ENCODE peak calls at places on chromosomes 5 and 9, in seven cellular contexts. One of them, this sample, is unnamed.

GRCh38 chr5:129905467-129906176 is 1.4 kb downstream of the CHSY3 start:
- DNase-seq in heart right ventricle: no peak
- DNase-seq in mammary epithelial cell: peak; percentile 27
- DNase-seq in lung: no peak
- DNase-seq in keratinocyte: no peak
- DNase-seq in GM23248: peak; percentile 40
- DNase-seq in adrenal gland: no peak
- DNase-seq in this sample: no peak

GRCh38 chr9:131629827-131630205 is 84.5 kb downstream of the PRRT1B start:
- DNase-seq in heart right ventricle: no peak
- DNase-seq in mammary epithelial cell: no peak
- DNase-seq in lung: no peak
- DNase-seq in keratinocyte: no peak
- DNase-seq in GM23248: no peak
- DNase-seq in adrenal gland: peak; percentile 64
- DNase-seq in this sample: no peak

GRCh38 chr9:92094655-92095054 is 20.6 kb downstream of the SPTLC1 start:
- DNase-seq in heart right ventricle: no peak
- DNase-seq in mammary epithelial cell: no peak
- DNase-seq in lung: no peak
- DNase-seq in keratinocyte: no peak
- DNase-seq in GM23248: peak; percentile 25
- DNase-seq in adrenal gland: no peak
- DNase-seq in this sample: peak; percentile 13

GRCh38 chr9:111696796-111697195 is 35.4 kb downstream of the GNG10 start:
- DNase-seq in heart right ventricle: no peak
- DNase-seq in mammary epithelial cell: no peak
- DNase-seq in lung: no peak
- DNase-seq in keratinocyte: no peak
- DNase-seq in GM23248: no peak
- DNase-seq in adrenal gland: no peak
- DNase-seq in this sample: no peak

GRCh38 chr5:132747064-132747692 is at the start of gene CCNI2:
- DNase-seq in heart right ventricle: peak; percentile 37
- DNase-seq in mammary epithelial cell: peak; percentile 5
- DNase-seq in lung: no peak
- DNase-seq in keratinocyte: no peak
- DNase-seq in GM23248: peak; percentile 56
- DNase-seq in adrenal gland: no peak
- DNase-seq in this sample: no peak

GRCh38 chr9:125544988-125545651 is 161.9 kb downstream of the MAPKAP1 start:
- DNase-seq in heart right ventricle: no peak
- DNase-seq in mammary epithelial cell: no peak
- DNase-seq in lung: peak; percentile 42
- DNase-seq in keratinocyte: no peak
- DNase-seq in GM23248: peak; percentile 82
- DNase-seq in adrenal gland: peak; percentile 56
- DNase-seq in this sample: no peak

GRCh38 chr9:99003308-99003707 is 59.6 kb downstream of the COL15A1 start:
- DNase-seq in heart right ventricle: no peak
- DNase-seq in mammary epithelial cell: no peak
- DNase-seq in lung: no peak
- DNase-seq in keratinocyte: no peak
- DNase-seq in GM23248: no peak
- DNase-seq in adrenal gland: no peak
- DNase-seq in this sample: no peak

GRCh38 chr5:1211701-1212100 is 10.3 kb downstream of the SLC6A19 start:
- DNase-seq in heart right ventricle: peak; percentile 2
- DNase-seq in mammary epithelial cell: no peak
- DNase-seq in lung: no peak
- DNase-seq in keratinocyte: no peak
- DNase-seq in GM23248: no peak
- DNase-seq in adrenal gland: no peak
- DNase-seq in this sample: no peak

GRCh38 chr5:41863871-41864486 is 6.2 kb downstream of the OXCT1 start:
- DNase-seq in heart right ventricle: no peak
- DNase-seq in mammary epithelial cell: peak; percentile 15
- DNase-seq in lung: no peak
- DNase-seq in keratinocyte: no peak
- DNase-seq in GM23248: peak; percentile 50
- DNase-seq in adrenal gland: no peak
- DNase-seq in this sample: peak; percentile 15

GRCh38 chr5:14672508-14673394 is 8.2 kb downstream of the OTULIN start:
- DNase-seq in heart right ventricle: no peak
- DNase-seq in mammary epithelial cell: peak; percentile 39
- DNase-seq in lung: no peak
- DNase-seq in keratinocyte: no peak
- DNase-seq in GM23248: peak; percentile 70
- DNase-seq in adrenal gland: peak; percentile 61
- DNase-seq in this sample: no peak

GRCh38 chr9:123150708-123151503 is 117.4 kb downstream of the GPR21 start:
- DNase-seq in heart right ventricle: no peak
- DNase-seq in mammary epithelial cell: no peak
- DNase-seq in lung: no peak
- DNase-seq in keratinocyte: no peak
- DNase-seq in GM23248: peak; percentile 22
- DNase-seq in adrenal gland: no peak
- DNase-seq in this sample: peak; percentile 10

GRCh38 chr5:181053760-181054122 is 13.7 kb downstream of the BTNL9 start:
- DNase-seq in heart right ventricle: no peak
- DNase-seq in mammary epithelial cell: no peak
- DNase-seq in lung: no peak
- DNase-seq in keratinocyte: no peak
- DNase-seq in GM23248: peak; percentile 15
- DNase-seq in adrenal gland: no peak
- DNase-seq in this sample: no peak

GRCh38 chr9:99582768-99583167 is 238.9 kb upstream of the NR4A3 start:
- DNase-seq in heart right ventricle: no peak
- DNase-seq in mammary epithelial cell: no peak
- DNase-seq in lung: no peak
- DNase-seq in keratinocyte: no peak
- DNase-seq in GM23248: no peak
- DNase-seq in adrenal gland: no peak
- DNase-seq in this sample: no peak

GRCh38 chr9:91374939-91375338 is 13.2 kb upstream of the AUH start:
- DNase-seq in heart right ventricle: no peak
- DNase-seq in mammary epithelial cell: peak; percentile 20
- DNase-seq in lung: no peak
- DNase-seq in keratinocyte: no peak
- DNase-seq in GM23248: peak; percentile 73
- DNase-seq in adrenal gland: no peak
- DNase-seq in this sample: peak; percentile 41

GRCh38 chr5:43017438-43017820 is 22.7 kb downstream of the ANXA2R start:
- DNase-seq in heart right ventricle: no peak
- DNase-seq in mammary epithelial cell: no peak
- DNase-seq in lung: no peak
- DNase-seq in keratinocyte: no peak
- DNase-seq in GM23248: peak; percentile 48
- DNase-seq in adrenal gland: peak; percentile 44
- DNase-seq in this sample: peak; percentile 35

GRCh38 chr9:113479150-113479761 is 15.7 kb downstream of the RGS3 start:
- DNase-seq in heart right ventricle: no peak
- DNase-seq in mammary epithelial cell: no peak
- DNase-seq in lung: no peak
- DNase-seq in keratinocyte: no peak
- DNase-seq in GM23248: no peak
- DNase-seq in adrenal gland: no peak
- DNase-seq in this sample: no peak

GRCh38 chr5:147737921-147738320 is 44.6 kb downstream of the JAKMIP2 start:
- DNase-seq in heart right ventricle: no peak
- DNase-seq in mammary epithelial cell: no peak
- DNase-seq in lung: no peak
- DNase-seq in keratinocyte: no peak
- DNase-seq in GM23248: no peak
- DNase-seq in adrenal gland: no peak
- DNase-seq in this sample: no peak

GRCh38 chr5:147742151-147742550 is 40.4 kb downstream of the JAKMIP2 start:
- DNase-seq in heart right ventricle: no peak
- DNase-seq in mammary epithelial cell: no peak
- DNase-seq in lung: no peak
- DNase-seq in keratinocyte: no peak
- DNase-seq in GM23248: no peak
- DNase-seq in adrenal gland: no peak
- DNase-seq in this sample: peak; percentile 50

GRCh38 chr5:147743012-147743411 is 39.5 kb downstream of the JAKMIP2 start:
- DNase-seq in heart right ventricle: no peak
- DNase-seq in mammary epithelial cell: no peak
- DNase-seq in lung: no peak
- DNase-seq in keratinocyte: no peak
- DNase-seq in GM23248: no peak
- DNase-seq in adrenal gland: no peak
- DNase-seq in this sample: no peak

GRCh38 chr5:147743686-147744332 is 38.7 kb downstream of the JAKMIP2 start:
- DNase-seq in heart right ventricle: no peak
- DNase-seq in mammary epithelial cell: no peak
- DNase-seq in lung: no peak
- DNase-seq in keratinocyte: no peak
- DNase-seq in GM23248: no peak
- DNase-seq in adrenal gland: peak; percentile 39
- DNase-seq in this sample: peak; percentile 99

DNA sequence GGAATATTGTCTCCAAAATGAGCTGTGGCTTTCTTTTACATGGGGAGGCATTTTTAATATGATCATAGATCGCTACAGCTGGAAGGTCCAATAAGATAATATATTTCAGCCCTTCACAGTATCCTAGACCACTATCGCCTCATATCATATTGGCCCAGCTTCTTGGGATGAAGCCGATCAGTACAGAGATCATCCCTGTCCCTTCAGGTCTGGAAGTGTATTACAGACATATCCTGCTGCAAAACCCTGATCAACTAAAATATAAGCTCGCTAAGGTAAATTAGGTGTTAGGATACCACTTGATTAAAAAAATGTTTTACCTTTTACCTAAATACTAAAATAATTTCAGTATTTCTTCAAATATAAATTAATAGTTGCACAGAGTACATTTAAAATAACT is 41.7 kb downstream of the JAKMIP2 start:
- DNase-seq in heart right ventricle: no peak
- DNase-seq in mammary epithelial cell: no peak
- DNase-seq in lung: no peak
- DNase-seq in keratinocyte: no peak
- DNase-seq in GM23248: no peak
- DNase-seq in adrenal gland: no peak
- DNase-seq in this sample: no peak
- H3K27ac ChIP-seq in heart right ventricle: no peak overlapping the region
- H3K27ac ChIP-seq in mammary epithelial cell: no peak overlapping the region
- H3K27ac ChIP-seq in lung: no peak overlapping the region
- H3K27ac ChIP-seq in keratinocyte: no peak overlapping the region
- H3K27ac ChIP-seq in GM23248: no peak overlapping the region
- H3K27ac ChIP-seq in adrenal gland: no peak overlapping the region
- H3K27ac ChIP-seq in this sample: peak overlapping the region; percentile 22

GRCh38 chr5:139651502-139651862 is 3.3 kb downstream of the CXXC5 start:
- DNase-seq in heart right ventricle: no peak
- DNase-seq in mammary epithelial cell: no peak
- DNase-seq in lung: no peak
- DNase-seq in keratinocyte: no peak
- DNase-seq in GM23248: peak; percentile 63
- DNase-seq in adrenal gland: no peak
- DNase-seq in this sample: no peak
- H3K27ac ChIP-seq in heart right ventricle: peak overlapping the region; percentile 93
- H3K27ac ChIP-seq in mammary epithelial cell: peak overlapping the region; percentile 74
- H3K27ac ChIP-seq in lung: peak overlapping the region; percentile 55
- H3K27ac ChIP-seq in keratinocyte: no peak overlapping the region
- H3K27ac ChIP-seq in GM23248: peak overlapping the region; percentile 98
- H3K27ac ChIP-seq in adrenal gland: peak overlapping the region; percentile 92
- H3K27ac ChIP-seq in this sample: no peak overlapping the region

GRCh38 chr9:278651-279050 is 64.0 kb downstream of the DOCK8 start:
- DNase-seq in heart right ventricle: no peak
- DNase-seq in mammary epithelial cell: no peak
- DNase-seq in lung: no peak
- DNase-seq in keratinocyte: no peak
- DNase-seq in GM23248: no peak
- DNase-seq in adrenal gland: no peak
- DNase-seq in this sample: no peak
- H3K27ac ChIP-seq in heart right ventricle: no peak overlapping the region
- H3K27ac ChIP-seq in mammary epithelial cell: no peak overlapping the region
- H3K27ac ChIP-seq in lung: peak overlapping the region; percentile 52
- H3K27ac ChIP-seq in keratinocyte: no peak overlapping the region
- H3K27ac ChIP-seq in GM23248: no peak overlapping the region
- H3K27ac ChIP-seq in adrenal gland: no peak overlapping the region
- H3K27ac ChIP-seq in this sample: no peak overlapping the region

DNA sequence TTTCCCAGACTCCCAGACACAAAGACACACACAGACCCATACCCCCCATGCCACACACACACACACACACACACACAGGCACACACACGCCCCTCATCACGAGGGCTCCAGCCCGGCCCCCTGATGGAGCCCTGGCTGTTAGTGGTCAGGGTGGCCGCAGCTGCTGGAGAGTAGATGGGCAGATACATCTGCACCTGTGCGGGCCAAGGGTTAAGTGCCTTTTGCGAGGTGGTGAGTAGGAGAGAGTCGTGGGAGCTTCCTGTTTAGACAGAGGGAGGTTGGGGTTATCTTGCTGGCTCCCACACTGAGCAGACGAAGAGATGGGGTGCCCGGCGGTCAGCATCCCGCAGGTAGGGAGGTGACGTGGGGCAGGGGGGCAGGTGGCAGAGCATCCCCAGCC is 8.2 kb downstream of the PRRX2 start:
- DNase-seq in heart right ventricle: no peak
- DNase-seq in mammary epithelial cell: no peak
- DNase-seq in lung: no peak
- DNase-seq in keratinocyte: no peak
- DNase-seq in GM23248: no peak
- DNase-seq in adrenal gland: no peak
- DNase-seq in this sample: no peak
- H3K27ac ChIP-seq in heart right ventricle: no peak overlapping the region
- H3K27ac ChIP-seq in mammary epithelial cell: no peak overlapping the region
- H3K27ac ChIP-seq in lung: no peak overlapping the region
- H3K27ac ChIP-seq in keratinocyte: no peak overlapping the region
- H3K27ac ChIP-seq in GM23248: no peak overlapping the region
- H3K27ac ChIP-seq in adrenal gland: no peak overlapping the region
- H3K27ac ChIP-seq in this sample: no peak overlapping the region

GRCh38 chr5:10678236-10678635 is 82.8 kb downstream of the DAP start:
- DNase-seq in heart right ventricle: no peak
- DNase-seq in mammary epithelial cell: no peak
- DNase-seq in lung: no peak
- DNase-seq in keratinocyte: no peak
- DNase-seq in GM23248: peak; percentile 39
- DNase-seq in adrenal gland: no peak
- DNase-seq in this sample: no peak
- H3K27ac ChIP-seq in heart right ventricle: no peak overlapping the region
- H3K27ac ChIP-seq in mammary epithelial cell: no peak overlapping the region
- H3K27ac ChIP-seq in lung: no peak overlapping the region
- H3K27ac ChIP-seq in keratinocyte: no peak overlapping the region
- H3K27ac ChIP-seq in GM23248: no peak overlapping the region
- H3K27ac ChIP-seq in adrenal gland: no peak overlapping the region
- H3K27ac ChIP-seq in this sample: no peak overlapping the region

This sample was measured in A673.